ENCODE peak calls at places on chromosomes 2 and 18, in seven cellular contexts. F is AG09319, N is fibroblast of pulmonary artery, T is mammary epithelial cell, M is activated T-cell treated with anti-CD3 and anti-CD28 coated beads for 1 hour, W is ecto neural progenitor cell, Q is neural crest cell. S is an unnamed sample.
A peak's percentile ranks its signal among the peaks of the same experiment; 100 is the strongest.

GRCh38 chr18:3852321-3852720 is 402.3 kb downstream of the TGIF1 start:
- DNase-seq in F (no peak), N (no peak), T (no peak), M (no peak), W (no peak), Q (no peak), S (no peak)

GRCh38 chr2:9249036-9249800 is 42.6 kb downstream of the ASAP2 start:
- DNase-seq in F (no peak), N (peak; percentile 59), T (peak; percentile 88), M (no peak), W (no peak), Q (no peak), S (peak; percentile 46)

GRCh38 chr18:49907346-49907929 is 94.1 kb upstream of the ACAA2 start:
- DNase-seq in F (peak; percentile 30), N (peak; percentile 38), T (no peak), M (no peak), W (no peak), Q (no peak), S (no peak)

GRCh38 chr2:119352357-119352756 is 14.3 kb downstream of the C2orf76 start:
- DNase-seq in F (no peak), N (no peak), T (peak; percentile 4), M (no peak), W (no peak), Q (no peak), S (no peak)

GRCh38 chr2:63818276-63818675 is 23.4 kb upstream of the UGP2 start:
- DNase-seq in F (no peak), N (no peak), T (no peak), M (no peak), W (no peak), Q (no peak), S (no peak)

GRCh38 chr2:225122007-225122406 is 79.7 kb upstream of the DOCK10 start:
- DNase-seq in F (no peak), N (no peak), T (no peak), M (no peak), W (no peak), Q (no peak), S (no peak)

GRCh38 chr2:185255566-185255965 is 483.0 kb upstream of the FSIP2 start:
- DNase-seq in F (no peak), N (no peak), T (peak; percentile 4), M (no peak), W (no peak), Q (no peak), S (no peak)

GRCh38 chr2:170928036-170928823 is 823 bp upstream of the GORASP2 start:
- DNase-seq in F (no peak), N (no peak), T (peak; percentile 87), M (no peak), W (peak; percentile 50), Q (no peak), S (no peak)

GRCh38 chr2:182043021-182043420 is 57.4 kb downstream of the PPP1R1C start:
- DNase-seq in F (no peak), N (no peak), T (no peak), M (no peak), W (no peak), Q (no peak), S (no peak)

GRCh38 chr2:60094450-60094929 is 459.0 kb downstream of the BCL11A start:
- DNase-seq in F (no peak), N (no peak), T (no peak), M (no peak), W (no peak), Q (no peak), S (no peak)

GRCh38 chr18:2898131-2898640 is 51.4 kb downstream of the EMILIN2 start:
- DNase-seq in F (no peak), N (no peak), T (peak; percentile 48), M (no peak), W (no peak), Q (no peak), S (peak; percentile 65)

GRCh38 chr18:52716926-52717325 is 376.9 kb downstream of the DCC start:
- DNase-seq in F (no peak), N (peak; percentile 3), T (no peak), M (no peak), W (no peak), Q (peak; percentile 3), S (peak; percentile 60)

GRCh38 chr2:206920936-206921335 is 18.4 kb upstream of the CPO start:
- DNase-seq in F (no peak), N (no peak), T (peak; percentile 40), M (no peak), W (no peak), Q (no peak), S (no peak)

GRCh38 chr2:10170256-10170655 is 47.7 kb downstream of the RRM2 start:
- DNase-seq in F (no peak), N (peak; percentile 43), T (peak; percentile 14), M (no peak), W (peak; percentile 47), Q (no peak), S (peak; percentile 64)

GRCh38 chr2:45765847-45766254 is 114.4 kb downstream of the PRKCE start:
- DNase-seq in F (no peak), N (peak; percentile 46), T (no peak), M (no peak), W (no peak), Q (no peak), S (no peak)

GRCh38 chr18:80145191-80145799 is 36.2 kb downstream of the ADNP2 start:
- DNase-seq in F (no peak), N (peak; percentile 29), T (no peak), M (no peak), W (no peak), Q (no peak), S (no peak)

GRCh38 chr2:18519991-18520604 is 40.4 kb downstream of the RDH14 start:
- DNase-seq in F (no peak), N (no peak), T (no peak), M (no peak), W (no peak), Q (no peak), S (no peak)

GRCh38 chr2:119888673-119889072 is 124.2 kb upstream of the EPB41L5 start:
- DNase-seq in F (peak; percentile 63), N (peak; percentile 81), T (peak; percentile 31), M (no peak), W (no peak), Q (no peak), S (no peak)

GRCh38 chr2:217270801-217271121 is 410.9 kb upstream of the TNP1 start:
- DNase-seq in F (no peak), N (no peak), T (no peak), M (no peak), W (no peak), Q (no peak), S (no peak)

GRCh38 chr2:6855860-6856547 is 9.7 kb downstream of the CMPK2 start:
- DNase-seq in F (no peak), N (no peak), T (no peak), M (no peak), W (no peak), Q (no peak), S (no peak)

GRCh38 chr2:106147159-106147558 is 46.9 kb downstream of the UXS1 start:
- DNase-seq in F (peak; percentile 1), N (peak; percentile 59), T (peak; percentile 20), M (no peak), W (no peak), Q (no peak), S (no peak)

GRCh38 chr2:71546777-71547281 is 93.5 kb downstream of the DYSF start:
- DNase-seq in F (no peak), N (no peak), T (no peak), M (no peak), W (no peak), Q (no peak), S (no peak)

GRCh38 chr2:240305369-240305962 is 130.0 kb upstream of the GPC1 start:
- DNase-seq in F (no peak), N (no peak), T (no peak), M (no peak), W (no peak), Q (no peak), S (peak; percentile 28)

GRCh38 chr2:191018048-191018447 is 4.1 kb upstream of the STAT1 start:
- DNase-seq in F (no peak), N (no peak), T (no peak), M (no peak), W (no peak), Q (no peak), S (no peak)

GRCh38 chr2:221822416-221822815 is 250.3 kb upstream of the EPHA4 start:
- DNase-seq in F (no peak), N (peak; percentile 18), T (no peak), M (no peak), W (no peak), Q (no peak), S (no peak)

GRCh38 chr2:207683879-207684627 is 27.4 kb upstream of the CCNYL1 start:
- DNase-seq in F (no peak), N (peak; percentile 43), T (peak; percentile 60), M (no peak), W (no peak), Q (no peak), S (peak; percentile 55)

GRCh38 chr2:217875556-217876252 is 127.1 kb downstream of the TNS1 start:
- DNase-seq in F (no peak), N (no peak), T (no peak), M (no peak), W (no peak), Q (no peak), S (no peak)